ENCODE peak calls at places on chromosomes 7 and 10, in six cellular contexts. P, I, D, U, E and T are unnamed samples.

GRCh38 chr10:68367121-68367520 is 34.4 kb upstream of the PBLD start:
- DNase-seq in P (no peak), I (no peak), D (no peak), U (no peak), E (no peak), T (no peak)

GRCh38 chr7:31368620-31369019 is 28.1 kb upstream of the NEUROD6 start:
- DNase-seq in P (no peak), I (no peak), D (no peak), U (no peak), E (no peak), T (no peak)

GRCh38 chr10:108783897-108784296 is 1139.4 kb downstream of the XPNPEP1 start:
- DNase-seq in P (peak; percentile 36), I (peak; percentile 13), D (no peak), U (no peak), E (peak; percentile 39), T (no peak)

GRCh38 chr7:108613147-108613948 is 43.7 kb downstream of the DNAJB9 start:
- DNase-seq in P (peak; percentile 25), I (peak; percentile 61), D (peak; percentile 17), U (peak; percentile 39), E (no peak), T (no peak)

GRCh38 chr10:108469940-108470339 is 1305.4 kb upstream of the SORCS1 start:
- DNase-seq in P (no peak), I (no peak), D (no peak), U (no peak), E (no peak), T (no peak)

GRCh38 chr10:110642980-110643655 is 1.0 kb upstream of the RBM20 start:
- DNase-seq in P (no peak), I (no peak), D (no peak), U (no peak), E (no peak), T (peak; percentile 26)

GRCh38 chr10:58189269-58189668 is 78.4 kb downstream of the IPMK start:
- DNase-seq in P (peak; percentile 76), I (no peak), D (peak; percentile 4), U (no peak), E (no peak), T (no peak)

GRCh38 chr7:1455241-1455939 is 3.9 kb downstream of the MICALL2 start:
- DNase-seq in P (no peak), I (no peak), D (no peak), U (peak; percentile 94), E (peak; percentile 84), T (no peak)

GRCh38 chr7:88927-89921 is 103.1 kb upstream of the FAM20C start:
- DNase-seq in P (peak; percentile 96), I (no peak), D (peak; percentile 69), U (no peak), E (peak; percentile 31), T (peak; percentile 52)

GRCh38 chr7:6440381-6440780 is 7.4 kb downstream of the DAGLB start:
- DNase-seq in P (no peak), I (no peak), D (no peak), U (no peak), E (no peak), T (no peak)